ENCODE peak calls at places on chromosomes 2 and 18, in nine cellular contexts. W is body of pancreas, K is NB4, V is breast epithelium, C is upper lobe of left lung, G is uterus, O is IMR-90, B is sigmoid colon, M is spleen. P is an unnamed sample.
A peak's percentile ranks its signal among the peaks of the same experiment; 100 is the strongest.

GRCh38 chr2:201793631-201794030 is 12.7 kb upstream of the CDK15 start:
- DNase-seq in W (no peak), K (no peak), V (no peak), C (no peak), G (no peak), O (no peak), B (no peak), M (no peak), P (no peak)

GRCh38 chr2:20448246-20449046 is 1.6 kb downstream of the RHOB start:
- DNase-seq in W (no peak), K (no peak), V (no peak), C (peak; percentile 18), G (peak; percentile 45), O (peak; percentile 19), B (peak; percentile 73), M (peak; percentile 79), P (peak; percentile 83)

GRCh38 chr18:23629444-23629946 is 33.2 kb downstream of the ANKRD29 start:
- DNase-seq in W (peak; percentile 8), K (no peak), V (no peak), C (peak; percentile 81), G (no peak), O (no peak), B (no peak), M (no peak), P (no peak)

GRCh38 chr18:44812426-44812825 is 131.7 kb downstream of the SETBP1 start:
- DNase-seq in W (no peak), K (no peak), V (no peak), C (no peak), G (no peak), O (no peak), B (no peak), M (no peak), P (no peak)

GRCh38 chr18:25518716-25519053 is 166.7 kb upstream of the ZNF521 start:
- DNase-seq in W (no peak), K (peak; percentile 27), V (no peak), C (no peak), G (no peak), O (no peak), B (no peak), M (no peak), P (no peak)

GRCh38 chr18:47283476-47283875 is 32.0 kb upstream of the SKOR2 start:
- DNase-seq in W (no peak), K (peak; percentile 47), V (no peak), C (no peak), G (no peak), O (peak; percentile 33), B (no peak), M (no peak), P (no peak)

GRCh38 chr2:174729797-174730529 is 34.3 kb downstream of the CHRNA1 start:
- DNase-seq in W (no peak), K (no peak), V (no peak), C (no peak), G (no peak), O (peak; percentile 10), B (no peak), M (no peak), P (no peak)

GRCh38 chr2:187566712-187567111 is 12.5 kb upstream of the TFPI start:
- DNase-seq in W (no peak), K (no peak), V (no peak), C (no peak), G (no peak), O (no peak), B (no peak), M (no peak), P (no peak)

GRCh38 chr2:150046211-150046610 is 441.3 kb downstream of the RND3 start:
- DNase-seq in W (no peak), K (no peak), V (no peak), C (no peak), G (no peak), O (peak; percentile 52), B (no peak), M (no peak), P (no peak)

GRCh38 chr18:50277935-50278334 is 3.4 kb downstream of the MBD1 start:
- DNase-seq in W (no peak), K (no peak), V (no peak), C (no peak), G (no peak), O (peak; percentile 74), B (no peak), M (no peak), P (no peak)

GRCh38 chr18:55557211-55557610 is 30.8 kb downstream of the TCF4 start:
- DNase-seq in W (no peak), K (no peak), V (no peak), C (no peak), G (no peak), O (no peak), B (no peak), M (no peak), P (no peak)

GRCh38 chr2:108253106-108253505 is 13.3 kb downstream of the SULT1C3 start:
- DNase-seq in W (no peak), K (no peak), V (no peak), C (no peak), G (no peak), O (no peak), B (no peak), M (no peak), P (no peak)

GRCh38 chr2:8451273-8451672 is 230.6 kb upstream of the ID2 start:
- DNase-seq in W (no peak), K (no peak), V (no peak), C (no peak), G (no peak), O (no peak), B (peak; percentile 2), M (no peak), P (peak; percentile 12)

GRCh38 chr18:9634856-9635255 is 20.5 kb upstream of the PPP4R1 start:
- DNase-seq in W (no peak), K (no peak), V (no peak), C (no peak), G (no peak), O (no peak), B (no peak), M (no peak), P (no peak)

GRCh38 chr2:67825476-67825875 is 237.3 kb downstream of the C1D start:
- DNase-seq in W (no peak), K (no peak), V (no peak), C (no peak), G (no peak), O (peak; percentile 82), B (no peak), M (no peak), P (no peak)

DNA sequence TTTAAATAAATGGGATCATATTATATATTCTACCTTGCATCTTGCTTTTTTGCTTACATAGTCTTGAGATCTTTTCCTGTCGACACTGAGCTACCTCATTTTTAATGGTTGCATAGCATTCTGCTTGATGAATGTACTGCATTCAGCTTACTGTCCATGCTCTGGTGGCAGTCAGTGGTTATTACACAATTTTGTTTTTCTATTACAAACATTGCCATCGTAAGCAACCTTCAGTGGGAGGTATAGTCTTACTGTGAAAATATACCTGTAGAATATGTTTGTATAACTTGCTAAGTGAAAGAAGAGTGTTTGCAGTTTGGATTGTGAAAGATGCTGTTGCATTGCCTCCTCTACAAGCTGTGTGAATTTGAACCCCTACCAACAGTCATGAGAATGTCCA is 43.4 kb downstream of the UBXN4 start:
- DNase-seq in W (no peak), K (peak; percentile 33), V (no peak), C (no peak), G (no peak), O (no peak), B (no peak), M (no peak), P (no peak)
- TF ChIP-seq CTCF in W (peak; percentile 7), K (no peak), V (no peak), C (no peak), G (no peak), O (no peak), B (no peak), M (no peak), P (no peak)

DNA sequence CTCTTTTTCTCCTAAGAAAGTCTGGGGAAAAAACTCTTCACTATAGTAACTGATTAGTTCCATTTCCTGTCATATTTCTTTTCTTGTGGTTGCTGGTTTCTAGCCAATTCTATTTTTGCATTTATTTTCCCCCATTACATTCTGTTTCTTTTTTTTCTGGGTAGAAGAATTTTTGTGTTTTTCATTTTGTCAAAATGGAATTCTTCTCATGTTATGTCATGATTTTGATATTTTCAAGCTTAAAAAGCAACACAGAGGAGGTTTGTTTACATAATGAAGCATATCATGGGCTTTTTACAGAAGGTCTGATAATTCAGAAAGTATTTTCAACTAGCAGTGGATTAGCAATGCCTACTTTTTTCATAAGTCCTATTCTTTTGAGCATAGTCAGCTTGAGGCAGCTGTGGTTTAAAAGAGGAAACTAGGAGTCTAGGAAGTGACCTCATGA is 102.0 kb downstream of the MAP2 start:
- DNase-seq in W (no peak), K (peak; percentile 66), V (no peak), C (no peak), G (no peak), O (peak; percentile 94), B (no peak), M (no peak), P (no peak)
- H3K4me3 ChIP-seq in W (no peak overlapping the region), K (peak overlapping the region; percentile 47), V (no peak overlapping the region), C (no peak overlapping the region), G (no peak overlapping the region), O (no peak overlapping the region), B (no peak overlapping the region), M (no peak overlapping the region), P (no peak overlapping the region)

GRCh38 chr2:28327963-28328922 is 64.4 kb upstream of the FOSL2 start:
- DNase-seq in W (no peak), K (no peak), V (no peak), C (no peak), G (no peak), O (peak; percentile 68), B (peak; percentile 64), M (no peak), P (peak; percentile 53)
- TF ChIP-seq POLR2A in W (no peak), K (no peak), V (no peak), C (no peak), G (no peak), O (no peak), B (no peak), M (no peak), P (no peak)

DNA sequence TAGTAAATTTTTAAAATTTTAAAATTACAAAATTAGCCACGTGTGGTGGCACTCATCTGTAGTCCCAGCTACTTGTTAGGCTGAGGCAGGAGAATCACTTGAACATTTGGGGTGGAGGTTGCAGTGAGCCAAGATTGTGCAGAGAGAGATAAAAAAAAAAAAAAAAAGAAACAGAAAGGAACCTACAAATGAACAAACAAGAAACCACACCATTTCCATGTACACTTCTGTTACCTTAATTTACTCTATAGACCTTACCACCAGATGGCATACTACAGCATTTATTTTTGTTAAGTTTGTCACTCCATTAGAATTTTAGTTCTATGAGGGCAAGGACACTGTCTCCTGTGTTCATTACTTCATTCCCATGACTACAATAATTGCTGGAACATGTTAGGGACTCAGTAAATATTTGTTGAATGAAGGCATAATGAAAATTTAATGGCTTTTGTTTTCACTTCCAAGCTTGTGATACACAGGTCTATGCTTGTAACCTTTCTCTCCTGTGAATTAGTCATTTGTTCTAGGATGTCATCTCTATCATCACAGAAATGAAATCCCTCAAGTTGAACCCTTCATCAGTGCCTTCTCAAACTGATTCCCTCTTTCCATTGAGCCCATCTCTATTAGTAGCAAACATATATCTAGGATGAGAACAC is 76.0 kb downstream of the ARHGAP15 start:
- DNase-seq in W (no peak), K (peak; percentile 24), V (no peak), C (no peak), G (no peak), O (peak; percentile 8), B (no peak), M (no peak), P (no peak)
- TF ChIP-seq CTCF in W (no peak), K (no peak), V (peak; percentile 12), C (no peak), G (no peak), O (peak; percentile 35), B (no peak), M (peak; percentile 31), P (no peak)

P was measured in lower leg skin.